ENCODE peak calls at places on chromosomes 3 and 15, in six cellular contexts. U, Z, N, O, E and K are unnamed samples. For H3K27me3, the result is how much of the 10 kb centered on the place peaks cover.

GRCh38 chr3:167729591-167729990 is 5.1 kb downstream of the PDCD10 start:
- DNase-seq in E (no peak), U (no peak), Z (no peak), N (no peak), O (no peak), K (no peak)

GRCh38 chr3:67329358-67329757 is 325.1 kb downstream of the SUCLG2 start:
- DNase-seq in U (no peak), E (no peak), O (no peak), Z (no peak), N (no peak), K (no peak)

GRCh38 chr15:80953953-80954778 is 35.5 kb downstream of the MESD start:
- DNase-seq in N (no peak), O (no peak), U (no peak), Z (no peak), E (no peak), K (no peak)

GRCh38 chr15:93087825-93088199 is 1.2 kb downstream of the RGMA start:
- DNase-seq in U (peak), O (peak), E (peak), N (peak), Z (peak), K (peak)

GRCh38 chr3:186959029-186959624 is 28.8 kb downstream of the ST6GAL1 start:
- DNase-seq in Z (no peak), N (no peak), O (no peak), U (no peak), E (no peak), K (no peak)

GRCh38 chr3:128617270-128617556 is 33.4 kb downstream of the RPN1 start:
- DNase-seq in O (no peak), E (no peak), U (no peak), Z (no peak), N (no peak), K (no peak)

GRCh38 chr3:152635354-152635753 is 199.6 kb upstream of the P2RY1 start:
- DNase-seq in O (no peak), E (no peak), U (no peak), N (no peak), Z (no peak), K (no peak)

GRCh38 chr3:167872941-167873340 is 137.4 kb downstream of the SERPINI1 start:
- DNase-seq in Z (no peak), O (no peak), U (no peak), E (no peak), N (no peak), K (no peak)

GRCh38 chr15:74901612-74902063 is 5.0 kb downstream of the FAM219B start:
- DNase-seq in E (peak), N (peak), U (peak), Z (peak), O (peak), K (peak)

GRCh38 chr3:135082706-135083105 is 287.6 kb downstream of the EPHB1 start:
- DNase-seq in N (no peak), O (no peak), Z (no peak), E (no peak), U (no peak), K (no peak)

GRCh38 chr15:55907797-55908196 is 85.6 kb downstream of the NEDD4 start:
- DNase-seq in O (no peak), Z (no peak), U (no peak), N (no peak), E (no peak), K (no peak)

GRCh38 chr15:101126618-101127502 is 125.0 kb downstream of the CHSY1 start:
- DNase-seq in N (no peak), U (no peak), E (no peak), O (no peak), Z (no peak), K (no peak)

GRCh38 chr3:126364130-126364695 is 7.0 kb upstream of the KLF15 start:
- DNase-seq in O (no peak), Z (peak), N (no peak), U (no peak), E (no peak), K (peak)

GRCh38 chr3:122843604-122844003 is 48.7 kb downstream of the SLC49A4 start:
- DNase-seq in N (no peak), E (no peak), U (no peak), Z (no peak), O (no peak), K (no peak)

GRCh38 chr3:1798711-1799410 is 299.8 kb upstream of the CNTN4 start:
- DNase-seq in U (no peak), E (no peak), N (no peak), O (no peak), Z (no peak), K (no peak)

GRCh38 chr3:145698252-145698651 is 462.7 kb downstream of the PLOD2 start:
- DNase-seq in U (no peak), N (no peak), O (no peak), E (no peak), Z (no peak), K (no peak)

GRCh38 chr15:68682330-68682729 is 103.5 kb downstream of the CORO2B start:
- DNase-seq in E (no peak), Z (peak), U (no peak), N (no peak), O (peak), K (no peak)

GRCh38 chr15:58761010-58761388 is 10.1 kb upstream of the MINDY2 start:
- DNase-seq in E (no peak), O (no peak), Z (no peak), N (no peak), U (no peak), K (no peak)

GRCh38 chr15:70091649-70092461 is 5.9 kb downstream of the TLE3 start:
- DNase-seq in O (no peak), Z (no peak), E (peak), U (no peak), N (no peak), K (no peak)

GRCh38 chr3:113695818-113696645 is at the start of gene USF3:
- DNase-seq in E (peak), Z (peak), U (peak), N (peak), O (peak), K (peak)

GRCh38 chr3:133734305-133734704 is 11.9 kb upstream of the TF start:
- DNase-seq in E (no peak), N (no peak), U (no peak), O (no peak), Z (no peak), K (no peak)

GRCh38 chr3:64104006-64104405 is 80.7 kb upstream of the PSMD6 start:
- DNase-seq in N (no peak), Z (no peak), E (no peak), O (no peak), U (no peak), K (no peak)

GRCh38 chr15:43127752-43128151 is 5.6 kb upstream of the TMEM62 start:
- DNase-seq in U (no peak), N (no peak), E (no peak), Z (no peak), O (no peak), K (no peak)

GRCh38 chr15:99452728-99453643 is 112.8 kb upstream of the MEF2A start:
- DNase-seq in N (peak), U (peak), E (peak), Z (peak), O (peak), K (peak)

GRCh38 chr15:48688493-48688892 is 43.0 kb upstream of the FBN1 start:
- DNase-seq in N (no peak), E (no peak), O (no peak), U (no peak), Z (no peak), K (no peak)

GRCh38 chr3:53254190-53254809 is 1.5 kb downstream of the TKT start:
- DNase-seq in N (peak), E (no peak), O (no peak), Z (no peak), U (no peak), K (peak)

GRCh38 chr3:148158210-148158609 is 539.5 kb upstream of the AGTR1 start:
- DNase-seq in E (no peak), Z (no peak), U (no peak), N (peak), O (no peak), K (peak)

GRCh38 chr15:92528736-92529135 is 126.8 kb downstream of the FAM174B start:
- DNase-seq in Z (no peak), O (no peak), N (no peak), E (no peak), U (no peak), K (no peak)

GRCh38 chr15:83323296-83323711 is 38.8 kb upstream of the BNC1 start:
- DNase-seq in N (no peak), E (no peak), U (no peak), Z (no peak), O (no peak), K (no peak)

GRCh38 chr3:190249414-190249813 is 72.8 kb downstream of the CLDN1 start:
- DNase-seq in E (no peak), U (no peak), Z (no peak), N (no peak), O (no peak), K (no peak)

GRCh38 chr3:48472673-48472922 is 26.1 kb downstream of the ATRIP start:
- DNase-seq in O (no peak), Z (no peak), N (no peak), E (no peak), U (no peak), K (no peak)

GRCh38 chr3:48473617-48473952 is 27.0 kb downstream of the ATRIP start:
- DNase-seq in Z (peak), N (no peak), U (no peak), E (no peak), O (no peak), K (no peak)

GRCh38 chr3:48474619-48475018 is 28.1 kb downstream of the ATRIP start:
- DNase-seq in O (no peak), N (no peak), Z (peak), U (no peak), E (no peak), K (no peak)

GRCh38 chr3:48475188-48475587 is 28.7 kb downstream of the ATRIP start:
- DNase-seq in U (no peak), N (no peak), O (no peak), Z (no peak), E (no peak), K (no peak)

DNA sequence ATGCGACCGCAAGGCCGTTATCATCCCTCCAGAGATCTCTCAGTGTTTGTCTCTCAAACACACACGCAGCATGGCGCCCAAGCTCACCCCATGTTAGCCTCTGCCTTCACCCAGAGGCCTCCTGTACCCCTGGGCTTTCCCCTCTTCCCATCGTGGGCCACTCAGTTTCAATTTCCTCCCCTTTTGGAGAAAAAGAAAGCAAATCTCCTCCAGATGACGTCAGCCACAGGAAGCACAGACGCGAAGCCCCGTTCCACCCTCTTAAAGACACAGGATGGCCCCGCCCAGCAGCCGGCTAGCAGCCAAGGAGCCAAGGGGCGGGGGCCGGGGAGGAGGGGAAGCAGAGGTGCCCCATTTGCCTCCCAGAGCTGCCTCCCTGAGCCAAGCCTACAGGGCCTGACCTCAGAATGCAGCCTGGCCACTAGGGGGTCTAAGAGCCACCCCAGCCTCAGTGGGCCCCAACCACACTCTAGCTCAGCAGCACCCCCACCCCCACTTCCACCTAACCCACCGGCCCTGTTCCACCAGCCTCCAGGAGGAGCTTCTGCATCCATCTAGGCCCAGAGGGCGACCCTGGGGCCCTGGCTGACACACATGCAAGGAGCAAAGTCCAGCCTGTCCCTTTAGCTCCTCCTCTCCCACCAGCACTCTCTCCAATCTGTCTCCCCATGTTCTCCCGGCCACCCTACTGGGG is 26.5 kb downstream of the ATRIP start:
- DNase-seq in N (peak), Z (peak), U (peak), O (peak), E (peak), K (peak)
- TF ChIP-seq POLR2A in N (peak), Z (peak), U (peak), O (peak), E (no peak), K (peak)

DNA sequence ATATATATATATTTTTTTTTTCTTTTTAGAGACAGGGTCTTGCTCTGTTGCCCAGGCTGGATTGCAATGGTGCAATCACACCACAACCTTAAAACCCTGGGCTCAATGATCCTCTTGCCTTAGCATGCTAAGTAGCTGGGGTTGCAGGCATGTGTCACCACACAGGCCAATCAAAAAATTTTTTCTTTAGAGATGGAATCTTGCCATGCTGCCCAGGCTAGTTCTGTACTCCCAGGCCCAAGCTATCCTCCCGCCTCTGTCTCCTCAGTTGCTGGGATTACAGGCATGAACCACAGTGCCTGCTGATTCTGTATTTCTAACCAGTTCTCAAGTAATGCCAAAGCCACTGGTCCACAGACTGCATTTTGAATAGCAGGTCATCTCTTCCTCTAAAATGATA is 291.3 kb upstream of the ZPLD1 start:
- DNase-seq in U (no peak), E (no peak), O (no peak), Z (no peak), N (no peak), K (no peak)
- H3K4me3 ChIP-seq in U (no peak), E (no peak), O (no peak), Z (no peak), N (no peak), K (no peak)

GRCh38 chr15:72751751-72752455 is 31.7 kb downstream of the ADPGK start:
- DNase-seq in Z (no peak), N (no peak), E (no peak), O (no peak), U (peak), K (peak)
- H3K27me3 ChIP-seq in Z (under half), N (under half), E (under half), O (under half), U (under half), K (under half)

DNA sequence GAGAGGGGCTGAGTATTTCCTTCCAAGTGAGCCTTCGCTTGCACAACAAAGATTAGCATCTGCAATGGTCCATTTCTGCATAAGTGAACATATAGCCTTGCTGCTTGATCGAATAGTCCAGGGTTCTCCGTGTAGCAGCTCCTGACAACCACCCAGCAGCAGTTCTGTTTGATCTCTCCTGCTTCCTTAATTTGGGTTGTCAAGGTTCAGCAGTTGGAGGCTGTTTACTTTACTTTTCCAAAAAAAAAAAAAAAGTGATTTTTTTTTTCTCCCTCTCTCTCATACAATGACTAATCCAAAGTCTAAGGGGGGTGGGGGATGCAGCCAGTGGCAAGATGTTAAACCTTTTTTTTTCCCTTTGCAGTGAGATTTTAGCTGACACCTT is 3.6 kb downstream of the FOXP1 start:
- DNase-seq in O (no peak), U (no peak), N (no peak), E (no peak), Z (no peak), K (no peak)
- TF ChIP-seq POLR2A in O (no peak), U (no peak), N (no peak), E (no peak), Z (no peak), K (no peak)

GRCh38 chr3:101133638-101134037 is 140.4 kb upstream of the ABI3BP start:
- DNase-seq in N (no peak), O (no peak), E (no peak), Z (no peak), U (no peak), K (no peak)
- H3K4me3 ChIP-seq in N (no peak), O (no peak), E (no peak), Z (no peak), U (no peak), K (no peak)

DNA sequence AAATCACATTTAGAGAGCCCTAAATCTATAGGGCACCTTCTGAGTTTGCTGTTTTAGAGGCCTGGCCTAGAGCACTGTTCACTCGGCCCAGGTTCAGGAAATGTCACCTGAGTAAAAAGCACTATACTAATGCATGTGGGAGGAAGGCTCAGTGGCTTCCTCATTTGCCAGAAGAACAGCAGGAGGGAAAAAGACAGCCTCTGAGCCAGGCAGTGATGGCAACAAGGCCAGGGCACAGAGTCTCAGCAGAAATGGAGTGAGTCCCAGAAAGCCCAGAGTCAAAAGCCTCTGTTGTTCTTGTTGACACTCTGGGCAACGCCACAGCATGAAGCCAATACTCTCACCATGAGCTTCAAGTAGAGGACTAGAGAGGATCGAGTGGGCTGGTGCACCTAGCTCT is 25.9 kb downstream of the LTF start:
- DNase-seq in N (no peak), E (no peak), O (no peak), Z (no peak), U (no peak), K (no peak)
- H3K27me3 ChIP-seq in N (under half), E (under half), O (under half), Z (under half), U (under half), K (under half)

DNA sequence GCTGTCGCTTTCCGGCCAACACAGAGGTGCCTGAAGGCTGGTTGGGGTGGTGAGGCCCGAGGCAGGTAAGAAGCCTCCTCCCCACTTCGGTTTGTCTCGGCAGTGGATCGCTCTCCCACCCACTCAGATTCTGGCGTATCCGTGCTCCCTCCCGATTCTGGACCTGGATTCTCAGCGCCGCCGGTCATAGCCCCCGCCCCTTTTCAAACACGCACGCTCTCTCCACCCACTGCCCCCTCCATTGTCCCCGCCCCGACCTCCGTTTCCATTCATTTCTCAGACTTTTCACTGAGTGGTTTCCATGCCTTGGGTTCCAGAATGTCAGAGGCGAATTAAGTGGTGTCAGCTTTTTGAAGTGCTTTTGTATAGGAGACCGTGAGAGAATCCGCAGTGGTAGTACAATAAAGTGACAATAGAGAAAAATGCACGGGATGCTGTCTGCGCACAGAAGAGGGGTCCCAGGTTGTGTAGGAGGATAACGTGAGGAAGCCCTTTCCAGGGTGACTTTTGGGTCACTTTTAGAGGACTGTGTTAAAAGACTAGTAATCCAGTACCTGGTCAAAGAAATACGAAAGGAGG is at the start of gene SENP8:
- DNase-seq in U (no peak), N (no peak), Z (no peak), E (no peak), O (no peak), K (peak)
- TF ChIP-seq POLR2A in U (no peak), N (no peak), Z (no peak), E (no peak), O (no peak), K (no peak)

DNA sequence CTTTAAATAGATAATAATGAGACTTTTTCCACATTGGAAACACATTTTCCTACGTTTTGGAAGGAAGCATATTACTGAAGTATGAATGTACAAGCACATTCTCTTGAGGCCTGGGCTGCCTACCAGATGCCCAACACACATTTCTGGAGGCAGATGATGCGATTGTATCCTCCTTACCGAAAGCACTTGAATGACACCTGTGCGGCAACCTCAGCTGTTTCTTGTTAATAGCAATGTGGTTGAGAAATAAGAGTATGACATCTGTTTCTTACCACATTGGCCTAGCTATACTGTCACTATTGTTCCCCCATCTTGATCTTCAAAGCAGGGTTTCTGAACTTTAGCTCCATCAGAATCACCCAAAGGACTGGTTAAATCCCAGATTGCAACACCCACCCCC is 84.8 kb downstream of the ARPP21 start:
- DNase-seq in O (no peak), E (no peak), Z (no peak), N (no peak), U (no peak), K (no peak)
- H3K4me3 ChIP-seq in O (no peak), E (no peak), Z (no peak), N (no peak), U (no peak), K (no peak)